ENCODE peak calls at places on chromosomes 1 and 21, in six cellular contexts. One of them, this sample, is unnamed.

GRCh38 chr1:51423098-51423821 is 92.9 kb upstream of the TTC39A start:
- DNase-seq in K562: no peak
- DNase-seq in stimulated activated CD8-positive, alpha-beta memory T cell treated with anti-CD3 and anti-CD28 coated beads, Interleukin-7, amount 100 ng/mL, for 1 hour: no peak
- DNase-seq in fibroblast of lung: peak
- DNase-seq in NCI-H1092 treated with DMSO at 0.1 percent for 48 hours: no peak
- DNase-seq in WTC11: no peak
- DNase-seq in this sample: no peak

GRCh38 chr1:18191868-18192155 is 84.2 kb downstream of the IGSF21 start:
- DNase-seq in K562: no peak
- DNase-seq in fibroblast of lung: no peak
- DNase-seq in stimulated activated CD8-positive, alpha-beta memory T cell treated with anti-CD3 and anti-CD28 coated beads, Interleukin-7, amount 100 ng/mL, for 1 hour: no peak
- DNase-seq in WTC11: no peak
- DNase-seq in NCI-H1092 treated with DMSO at 0.1 percent for 48 hours: no peak
- DNase-seq in this sample: no peak

GRCh38 chr21:17758703-17759102 is 60.5 kb downstream of the C21orf91 start:
- DNase-seq in NCI-H1092 treated with DMSO at 0.1 percent for 48 hours: no peak
- DNase-seq in fibroblast of lung: no peak
- DNase-seq in WTC11: no peak
- DNase-seq in K562: no peak
- DNase-seq in stimulated activated CD8-positive, alpha-beta memory T cell treated with anti-CD3 and anti-CD28 coated beads, Interleukin-7, amount 100 ng/mL, for 1 hour: no peak
- DNase-seq in this sample: no peak

GRCh38 chr21:15029077-15029476 is 35.7 kb downstream of the NRIP1 start:
- DNase-seq in fibroblast of lung: peak
- DNase-seq in WTC11: no peak
- DNase-seq in stimulated activated CD8-positive, alpha-beta memory T cell treated with anti-CD3 and anti-CD28 coated beads, Interleukin-7, amount 100 ng/mL, for 1 hour: no peak
- DNase-seq in NCI-H1092 treated with DMSO at 0.1 percent for 48 hours: no peak
- DNase-seq in K562: no peak
- DNase-seq in this sample: no peak

GRCh38 chr1:43439121-43439581 is 14.6 kb downstream of the HYI start:
- DNase-seq in WTC11: no peak
- DNase-seq in K562: no peak
- DNase-seq in NCI-H1092 treated with DMSO at 0.1 percent for 48 hours: no peak
- DNase-seq in stimulated activated CD8-positive, alpha-beta memory T cell treated with anti-CD3 and anti-CD28 coated beads, Interleukin-7, amount 100 ng/mL, for 1 hour: no peak
- DNase-seq in fibroblast of lung: no peak
- DNase-seq in this sample: no peak

GRCh38 chr1:30807318-30808066 is 49.9 kb upstream of the LAPTM5 start:
- DNase-seq in WTC11: no peak
- DNase-seq in stimulated activated CD8-positive, alpha-beta memory T cell treated with anti-CD3 and anti-CD28 coated beads, Interleukin-7, amount 100 ng/mL, for 1 hour: no peak
- DNase-seq in NCI-H1092 treated with DMSO at 0.1 percent for 48 hours: peak
- DNase-seq in K562: no peak
- DNase-seq in fibroblast of lung: no peak
- DNase-seq in this sample: peak

GRCh38 chr1:93828437-93828756 is 50.6 kb downstream of the DNTTIP2 start:
- DNase-seq in WTC11: no peak
- DNase-seq in K562: no peak
- DNase-seq in NCI-H1092 treated with DMSO at 0.1 percent for 48 hours: no peak
- DNase-seq in fibroblast of lung: no peak
- DNase-seq in stimulated activated CD8-positive, alpha-beta memory T cell treated with anti-CD3 and anti-CD28 coated beads, Interleukin-7, amount 100 ng/mL, for 1 hour: no peak
- DNase-seq in this sample: no peak

GRCh38 chr1:205585835-205586785 is 45.7 kb downstream of the ELK4 start:
- DNase-seq in stimulated activated CD8-positive, alpha-beta memory T cell treated with anti-CD3 and anti-CD28 coated beads, Interleukin-7, amount 100 ng/mL, for 1 hour: no peak
- DNase-seq in K562: no peak
- DNase-seq in WTC11: no peak
- DNase-seq in NCI-H1092 treated with DMSO at 0.1 percent for 48 hours: no peak
- DNase-seq in fibroblast of lung: no peak
- DNase-seq in this sample: no peak

GRCh38 chr1:204868340-204868700 is 2.3 kb upstream of the NFASC start:
- DNase-seq in stimulated activated CD8-positive, alpha-beta memory T cell treated with anti-CD3 and anti-CD28 coated beads, Interleukin-7, amount 100 ng/mL, for 1 hour: no peak
- DNase-seq in NCI-H1092 treated with DMSO at 0.1 percent for 48 hours: no peak
- DNase-seq in WTC11: peak
- DNase-seq in K562: no peak
- DNase-seq in fibroblast of lung: no peak
- DNase-seq in this sample: no peak

GRCh38 chr1:64790965-64791487 is 46.2 kb downstream of the RAVER2 start:
- DNase-seq in NCI-H1092 treated with DMSO at 0.1 percent for 48 hours: no peak
- DNase-seq in WTC11: no peak
- DNase-seq in fibroblast of lung: no peak
- DNase-seq in K562: no peak
- DNase-seq in stimulated activated CD8-positive, alpha-beta memory T cell treated with anti-CD3 and anti-CD28 coated beads, Interleukin-7, amount 100 ng/mL, for 1 hour: no peak
- DNase-seq in this sample: no peak

GRCh38 chr1:171833091-171833822 is 8.0 kb upstream of the DNM3 start:
- DNase-seq in NCI-H1092 treated with DMSO at 0.1 percent for 48 hours: no peak
- DNase-seq in fibroblast of lung: peak
- DNase-seq in WTC11: no peak
- DNase-seq in K562: no peak
- DNase-seq in stimulated activated CD8-positive, alpha-beta memory T cell treated with anti-CD3 and anti-CD28 coated beads, Interleukin-7, amount 100 ng/mL, for 1 hour: no peak
- DNase-seq in this sample: no peak

GRCh38 chr1:109733235-109733634 is 7.6 kb downstream of the GSTM3 start:
- DNase-seq in fibroblast of lung: no peak
- DNase-seq in WTC11: no peak
- DNase-seq in NCI-H1092 treated with DMSO at 0.1 percent for 48 hours: no peak
- DNase-seq in stimulated activated CD8-positive, alpha-beta memory T cell treated with anti-CD3 and anti-CD28 coated beads, Interleukin-7, amount 100 ng/mL, for 1 hour: no peak
- DNase-seq in K562: no peak
- DNase-seq in this sample: no peak

This sample was measured in H4.